ENCODE peak calls at places on chromosomes 4 and X, in four cellular contexts. Q is HCT116, B is A549, A is lower leg skin. L is an unnamed sample.

GRCh38 chr4:139299536-139299935 is 1.8 kb upstream of the NAA15 start:
- DNase-seq in Q (no peak), A (no peak), B (no peak), L (no peak)

GRCh38 chr4:145554691-145555090 is 64.5 kb upstream of the MMAA start:
- DNase-seq in B (no peak), A (no peak), Q (no peak), L (no peak)

GRCh38 chr4:120977435-120977997 is 55.0 kb upstream of the PRDM5 start:
- DNase-seq in Q (peak), B (peak), A (no peak), L (peak)

GRCh38 chr4:101600287-101600686 is 190.2 kb upstream of the BANK1 start:
- DNase-seq in B (no peak), A (no peak), Q (no peak), L (no peak)

GRCh38 chr4:56286763-56287162 is 100.5 kb downstream of the AASDH start:
- DNase-seq in Q (no peak), B (no peak), A (no peak), L (no peak)

GRCh38 chrX:8738588-8739189 is 6.8 kb upstream of the ANOS1 start:
- DNase-seq in A (no peak), Q (no peak), B (peak), L (peak)

GRCh38 chr4:153757407-153757806 is 2.4 kb downstream of the RNF175 start:
- DNase-seq in Q (no peak), B (no peak), A (no peak), L (no peak)

GRCh38 chr4:67934628-67935027 is 28.7 kb downstream of the TMPRSS11A start:
- DNase-seq in B (no peak), A (no peak), Q (no peak), L (no peak)

GRCh38 chrX:15816886-15817285 is 26.6 kb downstream of the ZRSR2 start:
- DNase-seq in A (no peak), Q (no peak), B (no peak), L (no peak)

GRCh38 chrX:132612990-132613564 is 124.2 kb upstream of the MBNL3 start:
- DNase-seq in Q (peak), B (peak), A (no peak), L (peak)

GRCh38 chrX:97743014-97743413 is 859.3 kb downstream of the RPA4 start:
- DNase-seq in Q (no peak), B (peak), A (no peak), L (peak)

GRCh38 chrX:154013001-154013421 is 6.7 kb downstream of the IRAK1 start:
- DNase-seq in B (no peak), A (no peak), Q (no peak), L (no peak)

GRCh38 chrX:154012336-154012991 is 7.2 kb downstream of the IRAK1 start:
- DNase-seq in A (no peak), B (no peak), Q (no peak), L (no peak)

GRCh38 chrX:154010330-154011087 is 9.2 kb downstream of the IRAK1 start:
- DNase-seq in Q (no peak), A (no peak), B (peak), L (no peak)

GRCh38 chrX:154013614-154014360 is 5.9 kb downstream of the IRAK1 start:
- DNase-seq in Q (no peak), A (no peak), B (peak), L (peak)

DNA sequence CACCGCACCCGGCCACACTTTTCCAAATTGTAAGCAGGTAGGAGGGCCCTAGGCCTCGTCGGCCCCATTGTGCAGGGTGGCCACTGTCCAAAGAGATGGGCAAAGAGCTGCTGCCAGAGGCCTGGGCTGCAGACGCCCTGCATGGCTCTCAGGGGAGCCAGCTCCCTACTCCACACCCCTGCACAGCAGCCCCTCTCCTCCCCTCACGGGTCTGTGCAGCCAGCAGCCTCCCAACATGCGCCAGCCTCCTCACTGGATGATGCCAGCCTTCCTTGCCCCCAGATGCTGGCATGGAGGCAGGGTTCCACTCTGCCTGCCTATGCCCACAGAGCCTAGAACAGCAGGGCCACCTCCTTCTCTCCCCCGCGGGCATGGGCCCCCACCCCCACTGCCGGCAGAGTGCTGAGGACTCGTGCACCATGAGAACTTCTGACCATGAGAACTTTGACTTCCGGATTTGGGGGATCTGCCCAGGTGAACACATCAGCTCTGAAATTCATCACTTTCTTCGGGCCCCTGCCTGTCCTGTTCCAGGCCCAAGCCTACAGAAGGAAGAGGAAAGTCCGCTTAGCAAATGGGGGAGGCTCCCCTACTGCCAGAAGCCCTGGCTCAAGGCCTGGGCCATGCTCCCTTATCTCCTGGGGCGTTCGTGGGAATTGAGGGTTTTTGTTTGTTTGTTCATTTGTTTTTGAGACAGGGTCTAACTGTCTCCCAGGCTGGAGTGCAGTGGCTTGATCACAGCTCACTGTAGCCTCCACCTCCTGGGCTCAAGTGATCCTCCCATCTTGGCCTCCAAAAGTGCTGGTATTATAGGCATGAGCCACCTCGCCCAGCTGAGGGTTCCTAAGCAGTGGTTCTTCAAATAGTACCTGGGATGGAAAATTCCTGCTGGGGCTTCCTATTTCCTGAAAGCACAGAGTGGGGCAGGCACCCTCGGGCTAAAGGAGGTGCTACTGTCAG is 8.0 kb downstream of the IRAK1 start:
- DNase-seq in A (no peak), B (no peak), Q (no peak), L (no peak)
- TF ChIP-seq POLR2A in A (no peak), B (no peak), Q (no peak), L (no peak)

DNA sequence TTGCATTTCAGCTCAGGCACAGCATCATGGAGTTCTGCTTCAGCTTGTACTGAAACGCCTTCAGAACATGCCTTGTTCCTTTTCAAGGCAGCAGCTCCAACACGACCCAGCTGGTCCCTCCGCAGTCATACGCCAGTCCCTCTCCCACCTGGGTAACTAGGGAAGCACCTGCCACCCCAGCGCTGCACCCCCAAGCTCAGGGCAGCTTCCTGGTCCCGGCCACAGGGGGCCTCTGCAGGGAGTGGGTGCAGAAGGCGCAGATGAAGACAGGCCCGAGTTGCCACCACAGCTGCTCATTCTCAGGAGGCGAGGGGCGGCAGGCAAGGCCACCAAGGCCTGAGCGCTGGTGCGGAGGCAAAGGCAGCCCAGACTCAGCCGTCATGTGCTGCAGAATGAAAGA is 21.8 kb downstream of the WDR1 start:
- DNase-seq in A (no peak), B (no peak), Q (no peak), L (no peak)
- TF ChIP-seq POLR2A in A (no peak), B (no peak), Q (no peak), L (no peak)

DNA sequence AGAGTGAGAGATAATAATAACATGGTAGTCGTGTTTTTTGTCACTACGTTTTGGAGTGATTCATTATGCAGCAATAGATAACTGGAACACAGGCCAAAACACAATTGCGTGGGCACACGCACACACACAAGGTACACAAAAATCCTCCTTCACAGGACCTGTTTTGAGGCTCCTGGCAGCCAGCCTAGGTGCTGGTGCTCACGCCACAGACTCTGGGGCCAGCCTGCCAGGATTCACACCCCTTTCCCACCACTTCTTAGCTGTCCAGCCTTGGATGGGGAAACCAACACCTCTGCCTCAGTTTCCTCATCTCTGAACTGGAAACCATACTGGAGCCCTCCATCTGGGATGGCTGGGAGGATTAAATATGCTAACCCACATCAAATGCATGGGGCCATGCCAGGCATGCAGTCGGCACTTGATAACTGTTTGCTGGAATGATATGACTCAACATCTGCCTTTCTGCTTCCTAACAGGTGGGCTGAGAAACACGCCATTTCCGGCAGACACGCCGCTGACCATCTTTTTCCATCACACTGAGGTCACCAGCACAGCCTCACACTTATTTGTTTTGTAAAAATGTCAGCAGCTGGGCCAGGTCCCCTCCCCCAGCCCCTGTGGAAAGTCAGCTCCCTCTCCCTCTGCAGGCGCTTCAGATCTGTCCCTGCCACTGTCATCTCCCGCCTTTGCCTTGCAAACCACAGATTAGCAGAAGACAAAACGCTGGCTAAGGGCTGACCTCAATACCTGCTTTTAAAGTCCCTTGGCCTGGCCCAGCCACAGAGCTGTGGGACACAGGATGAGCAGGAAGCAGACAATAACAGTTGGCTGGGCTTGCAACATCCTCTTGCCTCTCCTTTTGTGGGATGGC is 237.5 kb downstream of the BCOR start:
- DNase-seq in Q (peak), A (no peak), B (peak), L (no peak)
- TF ChIP-seq POLR2A in Q (no peak), A (no peak), B (no peak), L (peak)

GRCh38 chr4:113760852-113761681 is 471 bp downstream of the CAMK2D start:
- DNase-seq in Q (no peak), B (peak), A (peak), L (peak)
- TF ChIP-seq POLR2A in Q (no peak), B (no peak), A (no peak), L (no peak)

DNA sequence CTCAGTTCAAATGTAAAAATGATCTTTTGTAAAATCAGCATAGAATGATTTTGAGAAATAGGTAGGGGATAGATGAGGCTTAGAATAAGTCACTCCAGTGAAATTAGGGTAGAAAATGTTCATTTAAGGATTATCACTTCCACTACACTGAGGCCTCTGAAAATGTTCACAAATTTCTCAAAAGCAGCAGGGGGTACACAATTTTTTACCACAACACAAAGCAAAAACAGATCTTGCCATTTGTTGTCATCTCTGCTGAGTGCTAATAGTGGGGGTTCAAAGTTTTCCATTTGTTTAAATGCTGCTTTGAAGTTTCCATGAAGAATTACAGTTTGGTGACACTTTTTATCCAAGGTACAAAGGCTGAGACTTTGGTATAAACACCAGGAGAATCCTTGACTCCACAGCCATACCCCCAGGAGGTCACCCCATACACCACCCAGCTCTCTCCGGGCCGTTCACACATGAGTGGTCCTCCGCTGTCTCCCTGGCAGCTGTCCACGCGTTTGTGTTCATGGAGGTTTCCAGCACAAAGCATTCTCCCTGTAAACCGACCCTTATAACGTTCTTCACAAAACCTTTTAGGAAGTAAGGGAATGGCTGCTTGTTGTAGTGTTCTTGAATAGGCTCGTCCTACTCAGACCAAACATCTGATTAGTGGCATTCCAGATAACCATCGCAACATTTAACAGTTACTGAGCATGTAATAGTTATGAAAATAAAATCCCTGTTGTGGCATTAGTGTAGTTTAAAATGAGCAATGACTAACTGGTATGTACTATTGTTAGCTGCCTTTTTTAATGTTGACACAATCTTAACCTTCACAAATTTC is 71.0 kb downstream of the PRSS12 start:
- DNase-seq in Q (no peak), B (no peak), A (no peak), L (peak)
- TF ChIP-seq POLR2A in Q (peak), B (no peak), A (no peak), L (peak)

GRCh38 chr4:3405176-3405575 is 36.6 kb upstream of the HGFAC start:
- DNase-seq in A (no peak), B (no peak), Q (no peak), L (no peak)
- TF ChIP-seq POLR2A in A (no peak), B (no peak), Q (no peak), L (no peak)

GRCh38 chr4:22876281-22876680 is 183.5 kb downstream of the GBA3 start:
- DNase-seq in B (no peak), A (no peak), Q (no peak), L (no peak)
- TF ChIP-seq POLR2A in B (no peak), A (no peak), Q (no peak), L (no peak)

DNA sequence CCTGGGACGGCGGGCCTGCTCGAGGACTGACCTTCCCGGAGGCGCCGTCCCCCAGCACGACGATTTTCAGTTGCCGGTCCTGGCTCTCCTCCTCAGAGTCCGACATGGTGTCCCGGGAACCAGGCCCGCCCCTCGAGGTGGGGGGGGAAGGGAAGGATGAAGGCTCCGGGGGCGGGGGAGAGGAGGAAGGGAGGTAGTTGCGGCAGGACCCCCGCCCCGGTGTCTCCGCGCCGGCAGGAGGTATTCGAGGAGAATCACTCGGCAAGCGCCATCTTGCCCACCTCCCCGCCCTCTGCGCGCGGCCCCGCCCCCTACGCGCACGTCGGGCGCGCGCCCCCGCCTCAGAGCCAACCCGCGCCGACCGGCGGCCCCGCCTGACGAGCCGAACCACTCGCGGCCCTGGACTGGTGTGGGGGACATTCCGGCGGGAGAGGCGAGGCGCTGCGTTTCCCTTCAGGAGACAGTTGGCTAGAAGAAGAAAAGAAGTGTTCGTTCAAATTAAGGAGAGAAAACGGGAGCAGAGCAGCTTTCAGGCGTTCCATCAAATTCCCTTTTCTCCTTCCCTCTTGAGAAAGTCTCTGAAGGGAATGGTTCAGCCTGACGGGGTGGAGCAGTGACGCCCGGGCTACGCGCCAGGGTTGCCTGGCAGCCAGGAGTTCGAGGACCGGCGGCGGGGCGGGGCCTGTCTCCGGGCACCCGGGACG is at the start of gene RAB28:
- DNase-seq in A (peak), B (peak), Q (peak), L (peak)
- TF ChIP-seq POLR2A in A (no peak), B (peak), Q (peak), L (peak)

DNA sequence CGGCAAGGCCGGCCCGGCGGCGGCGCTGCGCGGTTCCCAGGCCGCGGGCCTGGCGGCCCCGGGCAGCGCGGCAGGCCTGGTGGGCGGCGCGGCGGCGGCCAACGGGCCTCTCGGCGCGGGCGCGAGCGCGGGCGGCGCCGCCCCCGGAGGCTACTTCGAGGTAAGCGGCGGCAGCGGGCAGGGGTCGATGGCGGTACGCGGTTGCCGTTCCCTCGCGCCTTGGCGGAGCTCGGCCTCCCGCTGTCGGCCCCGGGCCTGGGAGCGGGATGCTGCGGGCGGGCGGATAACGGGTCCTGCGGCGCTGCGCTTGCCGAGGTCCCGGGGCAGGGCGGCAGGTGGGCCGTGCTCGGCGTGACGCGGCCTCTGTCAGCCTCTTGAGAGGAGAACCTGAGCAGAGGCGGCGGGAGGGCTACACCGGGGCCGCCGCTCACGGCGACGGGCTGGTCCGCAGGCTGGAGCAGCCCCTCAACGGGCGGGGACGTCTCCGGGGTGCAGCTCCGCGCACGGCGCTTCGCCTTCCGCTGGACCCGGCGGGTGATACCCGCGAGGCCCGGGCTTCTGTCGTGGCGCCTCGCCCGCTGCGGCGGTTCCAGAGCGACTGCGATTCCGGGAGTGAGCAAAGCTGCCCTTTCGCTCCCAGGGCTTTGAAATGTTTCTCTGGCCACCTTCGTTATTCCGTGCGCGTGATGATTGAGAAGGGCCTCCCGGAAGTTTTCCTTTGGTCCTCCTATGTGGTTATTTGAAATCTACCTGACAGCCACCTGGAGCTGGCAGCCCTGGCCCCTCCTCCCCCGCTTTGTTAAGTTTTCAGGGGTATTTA is 774 bp downstream of the FAM193A start:
- DNase-seq in B (peak), Q (no peak), A (no peak), L (peak)
- TF ChIP-seq POLR2A in B (no peak), Q (no peak), A (no peak), L (peak)

GRCh38 chr4:92305148-92305877 is 1.5 kb downstream of the GRID2 start:
- DNase-seq in Q (peak), A (no peak), B (peak), L (no peak)
- TF ChIP-seq POLR2A in Q (no peak), A (no peak), B (no peak), L (no peak)